ENCODE peak calls at places on chromosomes 16 and 17, in nine cellular contexts. C, J, Y, Q, U, S, Z, A and E are unnamed samples.

GRCh38 chr16:2869502-2870064 is 11.6 kb upstream of the PRSS22 start:
- DNase-seq in C (no peak), J (no peak), Y (no peak), Q (no peak), U (no peak), S (no peak), Z (no peak), A (no peak), E (no peak)

GRCh38 chr17:8204761-8205555 is 5.4 kb downstream of the AURKB start:
- DNase-seq in C (no peak), J (no peak), Y (no peak), Q (no peak), U (no peak), S (no peak), Z (no peak), A (no peak), E (no peak)

GRCh38 chr16:84889066-84889465 is 69.3 kb downstream of the CRISPLD2 start:
- DNase-seq in C (no peak), J (no peak), Y (no peak), Q (no peak), U (no peak), S (no peak), Z (no peak), A (peak), E (no peak)

GRCh38 chr17:27993161-27993695 is 49.2 kb upstream of the NLK start:
- DNase-seq in C (no peak), J (no peak), Y (no peak), Q (no peak), U (no peak), S (no peak), Z (no peak), A (no peak), E (no peak)

GRCh38 chr17:2435181-2435741 is 34.4 kb upstream of the MNT start:
- DNase-seq in C (peak), J (no peak), Y (peak), Q (no peak), U (no peak), S (no peak), Z (peak), A (peak), E (peak)

GRCh38 chr17:78132086-78132676 is 1.6 kb downstream of the TMC8 start:
- DNase-seq in C (peak), J (no peak), Y (peak), Q (peak), U (no peak), S (no peak), Z (no peak), A (no peak), E (no peak)

GRCh38 chr17:79647456-79647915 is 36.6 kb upstream of the RBFOX3 start:
- DNase-seq in C (peak), J (no peak), Y (no peak), Q (no peak), U (no peak), S (no peak), Z (no peak), A (no peak), E (no peak)

GRCh38 chr17:74677558-74678466 is 34.9 kb downstream of the CD300LF start:
- DNase-seq in C (peak), J (peak), Y (peak), Q (no peak), U (peak), S (no peak), Z (peak), A (peak), E (no peak)

GRCh38 chr17:66313995-66314659 is 11.7 kb downstream of the PRKCA start:
- DNase-seq in C (no peak), J (no peak), Y (no peak), Q (no peak), U (no peak), S (no peak), Z (no peak), A (no peak), E (no peak)

GRCh38 chr16:7025616-7026190 is 306.9 kb upstream of the RBFOX1 start:
- DNase-seq in C (peak), J (peak), Y (peak), Q (peak), U (peak), S (no peak), Z (no peak), A (peak), E (no peak)

GRCh38 chr16:35747658-35748455 is 2288.4 kb downstream of the TP53TG3F start:
- DNase-seq in C (peak), J (no peak), Y (no peak), Q (no peak), U (no peak), S (no peak), Z (no peak), A (no peak), E (no peak)

GRCh38 chr17:72962099-72962498 is 130.4 kb downstream of the SLC39A11 start:
- DNase-seq in C (no peak), J (no peak), Y (no peak), Q (no peak), U (no peak), S (no peak), Z (no peak), A (no peak), E (no peak)

GRCh38 chr16:79210629-79211028 is 389.9 kb downstream of the MAF start:
- DNase-seq in C (no peak), J (no peak), Y (no peak), Q (no peak), U (no peak), S (no peak), Z (no peak), A (no peak), E (no peak)

GRCh38 chr17:45425125-45425983 is 7.3 kb downstream of the ARHGAP27 start:
- DNase-seq in C (no peak), J (no peak), Y (peak), Q (peak), U (no peak), S (peak), Z (peak), A (peak), E (peak)

GRCh38 chr17:65523411-65523810 is 38.0 kb downstream of the AXIN2 start:
- DNase-seq in C (no peak), J (no peak), Y (no peak), Q (no peak), U (no peak), S (no peak), Z (no peak), A (no peak), E (peak)

GRCh38 chr16:12796498-12796897 is 7.2 kb downstream of the CPPED1 start:
- DNase-seq in C (no peak), J (no peak), Y (no peak), Q (no peak), U (no peak), S (no peak), Z (no peak), A (peak), E (no peak)

GRCh38 chr17:4004517-4005295 is 40.5 kb upstream of the ATP2A3 start:
- DNase-seq in C (peak), J (peak), Y (peak), Q (peak), U (no peak), S (no peak), Z (peak), A (peak), E (peak)

GRCh38 chr16:4291699-4292098 is 18.9 kb upstream of the TFAP4 start:
- DNase-seq in C (no peak), J (no peak), Y (no peak), Q (no peak), U (no peak), S (no peak), Z (no peak), A (no peak), E (no peak)

GRCh38 chr17:3260600-3260999 is 37.6 kb downstream of the OR3A1 start:
- DNase-seq in C (no peak), J (no peak), Y (no peak), Q (no peak), U (no peak), S (no peak), Z (no peak), A (no peak), E (no peak)

GRCh38 chr17:19387921-19388521 is 1.0 kb upstream of the MFAP4 start:
- DNase-seq in C (peak), J (no peak), Y (no peak), Q (no peak), U (no peak), S (peak), Z (peak), A (peak), E (peak)

GRCh38 chr16:53219795-53220194 is 165.0 kb downstream of the CHD9 start:
- DNase-seq in C (no peak), J (no peak), Y (no peak), Q (no peak), U (no peak), S (no peak), Z (peak), A (peak), E (peak)

GRCh38 chr17:58624751-58625150 is 67.1 kb downstream of the TEX14 start:
- DNase-seq in C (no peak), J (no peak), Y (no peak), Q (no peak), U (no peak), S (no peak), Z (no peak), A (peak), E (no peak)

GRCh38 chr17:63954402-63955063 is 18.2 kb downstream of the SCN4A start:
- DNase-seq in C (no peak), J (peak), Y (no peak), Q (no peak), U (no peak), S (no peak), Z (no peak), A (no peak), E (no peak)

GRCh38 chr17:12789976-12790805 is 893 bp downstream of the ARHGAP44 start:
- DNase-seq in C (no peak), J (no peak), Y (peak), Q (no peak), U (peak), S (no peak), Z (no peak), A (no peak), E (no peak)

GRCh38 chr17:59830007-59830630 is 62.6 kb downstream of the TUBD1 start:
- DNase-seq in C (peak), J (no peak), Y (no peak), Q (no peak), U (no peak), S (no peak), Z (peak), A (peak), E (peak)

GRCh38 chr16:85195884-85196816 is 83.9 kb upstream of the CIBAR2 start:
- DNase-seq in C (no peak), J (no peak), Y (no peak), Q (no peak), U (peak), S (no peak), Z (no peak), A (no peak), E (no peak)

GRCh38 chr16:69890114-69890890 is 60.8 kb upstream of the CLEC18A start:
- DNase-seq in C (peak), J (peak), Y (peak), Q (no peak), U (peak), S (peak), Z (peak), A (peak), E (peak)

GRCh38 chr17:75685508-75685907 is 18.4 kb downstream of the SAP30BP start:
- DNase-seq in C (no peak), J (no peak), Y (no peak), Q (no peak), U (no peak), S (no peak), Z (no peak), A (peak), E (no peak)

GRCh38 chr17:67801626-67802175 is 23.6 kb upstream of the BPTF start:
- DNase-seq in C (no peak), J (no peak), Y (no peak), Q (no peak), U (no peak), S (no peak), Z (no peak), A (no peak), E (no peak)

GRCh38 chr16:77918792-77919707 is 103.3 kb upstream of the CLEC3A start:
- DNase-seq in C (no peak), J (no peak), Y (peak), Q (no peak), U (no peak), S (peak), Z (no peak), A (peak), E (peak)

GRCh38 chr16:76428858-76429257 is 151.7 kb downstream of the CNTNAP4 start:
- DNase-seq in C (no peak), J (no peak), Y (no peak), Q (no peak), U (no peak), S (no peak), Z (peak), A (no peak), E (peak)

GRCh38 chr16:80369559-80369958 is 171.2 kb upstream of the DYNLRB2 start:
- DNase-seq in C (no peak), J (no peak), Y (peak), Q (no peak), U (peak), S (peak), Z (peak), A (peak), E (peak)

GRCh38 chr17:10631048-10631700 is 25.9 kb downstream of the MYH3 start:
- DNase-seq in C (no peak), J (no peak), Y (peak), Q (no peak), U (no peak), S (no peak), Z (peak), A (peak), E (peak)

GRCh38 chr16:59865071-59865671 is 1131.1 kb upstream of the GOT2 start:
- DNase-seq in C (no peak), J (no peak), Y (no peak), Q (no peak), U (no peak), S (no peak), Z (no peak), A (no peak), E (no peak)

GRCh38 chr17:45828171-45829133 is 16.2 kb upstream of the SPPL2C start:
- DNase-seq in C (no peak), J (no peak), Y (no peak), Q (no peak), U (no peak), S (no peak), Z (no peak), A (peak), E (no peak)

GRCh38 chr17:55219939-55220338 is 44.8 kb upstream of the HLF start:
- DNase-seq in C (no peak), J (no peak), Y (no peak), Q (no peak), U (no peak), S (no peak), Z (peak), A (peak), E (no peak)

GRCh38 chr17:35087731-35088646 is 24.5 kb upstream of the RFFL start:
- DNase-seq in C (no peak), J (peak), Y (peak), Q (peak), U (no peak), S (no peak), Z (peak), A (peak), E (peak)

GRCh38 chr16:51430716-51431369 is 279.8 kb upstream of the SALL1 start:
- DNase-seq in C (no peak), J (no peak), Y (no peak), Q (no peak), U (no peak), S (no peak), Z (no peak), A (no peak), E (peak)

GRCh38 chr16:87012954-87013938 is 303.9 kb downstream of the C16orf95 start:
- DNase-seq in C (no peak), J (no peak), Y (peak), Q (no peak), U (no peak), S (no peak), Z (no peak), A (no peak), E (no peak)

GRCh38 chr16:87016636-87017035 is 300.6 kb downstream of the C16orf95 start:
- DNase-seq in C (no peak), J (no peak), Y (no peak), Q (no peak), U (no peak), S (no peak), Z (peak), A (no peak), E (no peak)

GRCh38 chr16:87014112-87014511 is 303.1 kb downstream of the C16orf95 start:
- DNase-seq in C (no peak), J (no peak), Y (no peak), Q (no peak), U (no peak), S (no peak), Z (no peak), A (no peak), E (no peak)

GRCh38 chr16:87016056-87016455 is 301.1 kb downstream of the C16orf95 start:
- DNase-seq in C (no peak), J (no peak), Y (no peak), Q (no peak), U (no peak), S (no peak), Z (no peak), A (no peak), E (no peak)

DNA sequence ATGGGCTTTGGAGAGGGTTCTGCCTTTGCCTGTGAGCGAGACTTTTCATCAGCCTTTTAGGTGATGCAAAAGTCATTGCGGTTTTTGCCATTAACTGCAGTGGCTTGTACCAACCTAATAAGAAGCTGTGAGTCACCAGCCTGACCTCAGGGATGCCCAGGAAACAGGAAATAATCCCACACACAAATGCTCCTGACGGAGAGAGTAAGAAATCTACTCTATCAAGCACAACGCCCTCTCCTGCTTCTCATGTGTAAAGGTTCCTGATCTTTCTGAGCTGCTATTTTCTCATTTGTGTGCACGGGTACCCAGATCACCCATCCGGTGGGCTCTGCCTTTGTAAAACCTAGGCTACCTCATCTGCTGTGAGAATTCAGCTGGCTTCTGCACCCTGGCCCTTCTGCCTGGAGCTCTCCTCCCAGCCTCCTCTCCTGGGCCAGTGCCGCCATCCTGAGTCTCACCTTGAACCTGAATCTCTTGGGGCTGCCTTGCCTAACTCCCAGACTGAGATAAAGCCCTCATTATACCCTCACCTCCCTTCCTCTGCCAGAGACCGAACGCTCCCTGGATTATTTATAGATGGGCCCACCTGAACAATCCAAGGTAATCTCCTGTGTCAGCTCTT is 299.7 kb downstream of the C16orf95 start:
- DNase-seq in C (no peak), J (no peak), Y (no peak), Q (no peak), U (no peak), S (peak), Z (peak), A (peak), E (peak)
- TF ChIP-seq CTCF in C (no peak), J (no peak), Y (peak), Q (no peak), U (no peak), S (peak), Z (peak), A (peak), E (peak)

GRCh38 chr16:30185683-30186421 is 2.5 kb downstream of the CORO1A start:
- DNase-seq in C (peak), J (peak), Y (no peak), Q (peak), U (peak), S (no peak), Z (no peak), A (no peak), E (no peak)
- H3K4me3 ChIP-seq in C (no peak), J (peak), Y (no peak), Q (peak), U (no peak), S (no peak), Z (no peak), A (no peak), E (no peak)

DNA sequence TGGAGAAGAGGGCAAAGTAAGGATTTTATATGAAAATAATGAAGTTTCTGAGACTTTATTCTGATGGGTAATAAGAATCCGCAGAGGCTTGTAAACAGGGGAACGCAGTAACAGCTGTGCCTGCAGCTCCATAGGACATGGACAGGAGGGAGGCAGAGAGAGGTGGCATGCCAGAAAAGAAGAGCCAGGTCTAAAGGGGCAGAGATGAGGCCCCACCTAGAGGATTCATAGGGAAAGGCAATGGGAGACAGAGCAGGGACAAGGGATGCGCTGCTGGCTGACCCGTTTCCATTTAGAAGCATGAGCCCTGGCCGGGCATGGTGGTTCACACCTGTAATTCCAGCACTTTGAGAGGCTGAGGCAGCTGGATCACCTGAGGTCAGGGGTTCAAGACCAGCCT is 340.3 kb upstream of the CDH5 start:
- DNase-seq in C (peak), J (no peak), Y (peak), Q (no peak), U (no peak), S (no peak), Z (peak), A (peak), E (no peak)
- TF ChIP-seq CTCF in C (no peak), J (peak), Y (peak), Q (no peak), U (no peak), S (peak), Z (peak), A (peak), E (peak)

DNA sequence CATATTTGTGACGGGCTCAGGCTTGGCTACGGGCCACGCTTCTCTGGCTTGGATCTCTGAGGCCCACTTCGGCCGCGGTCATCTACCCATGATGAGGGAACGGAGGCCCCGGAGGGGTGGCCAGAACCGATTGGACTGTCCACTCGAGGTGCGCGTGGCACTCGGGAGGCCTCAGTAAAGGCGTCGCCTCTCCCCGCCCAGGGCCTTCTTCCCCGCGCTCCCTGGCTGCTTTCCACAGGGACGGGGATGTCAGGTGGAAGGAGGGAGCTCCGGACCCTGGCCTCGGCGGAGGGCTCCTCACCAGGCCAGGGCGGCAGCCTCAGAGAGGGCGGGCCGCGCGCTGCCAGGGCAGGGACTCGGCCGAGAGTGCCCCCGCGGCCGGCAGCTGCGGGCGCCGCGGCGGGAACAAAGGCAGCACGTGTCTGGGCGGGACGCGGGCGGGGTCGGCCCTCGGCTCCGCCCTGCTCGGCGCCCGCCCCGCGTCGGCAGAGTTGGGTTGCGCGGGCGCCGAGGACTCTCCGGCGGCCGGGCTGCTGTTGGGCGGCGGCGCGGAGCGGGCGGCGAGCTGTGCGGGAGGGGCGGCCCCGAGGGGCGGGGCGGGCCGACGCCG is 597 bp upstream of the CDK5R1 start:
- DNase-seq in C (no peak), J (peak), Y (peak), Q (peak), U (peak), S (peak), Z (peak), A (peak), E (peak)
- H3K4me3 ChIP-seq in C (peak), J (peak), Y (peak), Q (peak), U (peak), S (peak), Z (peak), A (peak), E (peak)

GRCh38 chr16:75109732-75110243 is 6.8 kb downstream of the LDHD start:
- DNase-seq in C (no peak), J (peak), Y (no peak), Q (no peak), U (no peak), S (no peak), Z (no peak), A (no peak), E (peak)
- TF ChIP-seq CTCF in C (no peak), J (peak), Y (no peak), Q (no peak), U (no peak), S (no peak), Z (no peak), A (no peak), E (no peak)

GRCh38 chr17:39923836-39924690 is 3.3 kb downstream of the ORMDL3 start:
- DNase-seq in C (no peak), J (no peak), Y (no peak), Q (no peak), U (no peak), S (no peak), Z (peak), A (peak), E (peak)
- H3K4me3 ChIP-seq in C (no peak), J (no peak), Y (no peak), Q (no peak), U (no peak), S (no peak), Z (no peak), A (no peak), E (no peak)

GRCh38 chr16:58047557-58048348 is 22.2 kb downstream of the MMP15 start:
- DNase-seq in C (no peak), J (no peak), Y (no peak), Q (no peak), U (no peak), S (no peak), Z (no peak), A (no peak), E (no peak)
- TF ChIP-seq CTCF in C (no peak), J (no peak), Y (no peak), Q (no peak), U (no peak), S (no peak), Z (no peak), A (no peak), E (no peak)